ENCODE peak calls at places on chromosomes 11 and 22, in six cellular contexts. W, Z, J, S, A and N are unnamed samples.

GRCh38 chr22:30730351-30730750 is 35.7 kb downstream of the OSBP2 start:
- DNase-seq in W (peak; percentile 11), J (no peak), A (no peak), Z (no peak), S (no peak), N (no peak)

GRCh38 chr11:122207505-122207904 is 91.5 kb upstream of the BLID start:
- DNase-seq in Z (no peak), J (peak; percentile 68), W (peak; percentile 90), A (no peak), S (no peak), N (no peak)

GRCh38 chr11:95119361-95120060 is 29.9 kb downstream of the ENDOD1 start:
- DNase-seq in W (no peak), S (no peak), J (no peak), Z (peak; percentile 87), A (no peak), N (peak; percentile 28)

GRCh38 chr11:87425943-87426342 is 388.2 kb downstream of the TMEM135 start:
- DNase-seq in S (no peak), A (no peak), Z (no peak), W (peak; percentile 80), J (peak; percentile 72), N (peak; percentile 55)

GRCh38 chr11:111205622-111206385 is 39.7 kb upstream of the POU2AF2 start:
- DNase-seq in J (peak; percentile 47), W (peak; percentile 48), A (no peak), S (no peak), Z (no peak), N (peak; percentile 32)

GRCh38 chr22:28146401-28147304 is 227.6 kb upstream of the PITPNB start:
- DNase-seq in J (peak; percentile 15), A (no peak), Z (no peak), W (peak; percentile 64), S (peak; percentile 63), N (no peak)

GRCh38 chr11:12824281-12825041 is 150.2 kb downstream of the TEAD1 start:
- DNase-seq in S (no peak), W (no peak), A (no peak), J (no peak), Z (no peak), N (no peak)

GRCh38 chr11:104549019-104549418 is 349.2 kb downstream of the CASP12 start:
- DNase-seq in Z (no peak), J (no peak), A (no peak), W (no peak), S (no peak), N (no peak)

GRCh38 chr22:21937821-21938070 is 14.9 kb downstream of the PPM1F start:
- DNase-seq in Z (no peak), A (no peak), J (peak; percentile 97), S (no peak), W (peak; percentile 91), N (no peak)

GRCh38 chr11:96260067-96260511 is 82.9 kb downstream of the MAML2 start:
- DNase-seq in W (no peak), Z (no peak), A (no peak), S (no peak), J (no peak), N (peak; percentile 32)

GRCh38 chr11:46298699-46299424 is 21.4 kb downstream of the CREB3L1 start:
- DNase-seq in J (peak; percentile 93), W (peak; percentile 86), A (no peak), S (no peak), Z (peak; percentile 77), N (peak; percentile 80)

GRCh38 chr11:44008698-44009097 is 39.1 kb upstream of the ACCSL start:
- DNase-seq in W (no peak), J (no peak), S (no peak), A (no peak), Z (no peak), N (no peak)

GRCh38 chr22:28903719-28904118 is 20.3 kb downstream of the ZNRF3 start:
- DNase-seq in W (peak; percentile 30), A (no peak), J (no peak), Z (no peak), S (no peak), N (no peak)

GRCh38 chr22:46060292-46061123 is 83.5 kb upstream of the WNT7B start:
- DNase-seq in W (peak; percentile 27), J (peak; percentile 24), Z (no peak), A (no peak), S (no peak), N (peak; percentile 17)

GRCh38 chr22:24066260-24066659 is 55.2 kb downstream of the CABIN1 start:
- DNase-seq in S (no peak), W (no peak), Z (no peak), A (no peak), J (peak; percentile 52), N (no peak)

GRCh38 chr11:67999201-67999629 is 4.7 kb downstream of the UNC93B1 start:
- DNase-seq in S (no peak), Z (no peak), A (no peak), W (no peak), J (no peak), N (no peak)

GRCh38 chr22:30671071-30671470 is 3.4 kb upstream of the DUSP18 start:
- DNase-seq in Z (no peak), S (no peak), W (no peak), A (no peak), J (no peak), N (no peak)

GRCh38 chr22:33350961-33351360 is 292.8 kb upstream of the SYN3 start:
- DNase-seq in S (no peak), Z (no peak), A (no peak), W (no peak), J (no peak), N (no peak)

GRCh38 chr11:17991799-17992433 is 20.9 kb downstream of the SERGEF start:
- DNase-seq in A (peak; percentile 67), J (peak; percentile 72), S (peak; percentile 51), Z (peak; percentile 54), W (peak; percentile 35), N (peak; percentile 49)

GRCh38 chr22:29737251-29738117 is 17.7 kb downstream of the CABP7 start:
- DNase-seq in J (no peak), W (peak; percentile 11), Z (no peak), A (no peak), S (no peak), N (no peak)

GRCh38 chr22:43173976-43174720 is 12.8 kb downstream of the TTLL12 start:
- DNase-seq in Z (no peak), A (no peak), S (no peak), J (no peak), W (no peak), N (no peak)

GRCh38 chr11:72602250-72602904 is 71.8 kb downstream of the PDE2A start:
- DNase-seq in S (no peak), J (no peak), Z (no peak), A (no peak), W (no peak), N (no peak)

GRCh38 chr11:64088159-64089026 is 52.7 kb downstream of the FLRT1 start:
- DNase-seq in Z (no peak), J (no peak), A (peak; percentile 72), W (no peak), S (no peak), N (peak; percentile 17)

GRCh38 chr22:50009251-50009650 is 3.3 kb downstream of the IL17REL start:
- DNase-seq in S (no peak), A (no peak), Z (no peak), W (no peak), J (no peak), N (no peak)

GRCh38 chr22:50011447-50012200 is 941 bp downstream of the IL17REL start:
- DNase-seq in A (no peak), J (no peak), Z (no peak), W (no peak), S (no peak), N (no peak)

GRCh38 chr22:50010676-50011446 is 1.7 kb downstream of the IL17REL start:
- DNase-seq in W (no peak), Z (no peak), S (no peak), J (no peak), A (no peak), N (no peak)

GRCh38 chr22:50008151-50009040 is 4.2 kb downstream of the IL17REL start:
- DNase-seq in A (no peak), W (no peak), J (no peak), Z (peak; percentile 67), S (no peak), N (peak; percentile 57)

GRCh38 chr22:50009765-50010675 is 2.5 kb downstream of the IL17REL start:
- DNase-seq in Z (no peak), W (no peak), S (no peak), A (no peak), J (no peak), N (no peak)
- TF ChIP-seq EZH2 in Z (no peak), W (no peak), S (peak; percentile 48), A (no peak), J (no peak), N (no peak)

DNA sequence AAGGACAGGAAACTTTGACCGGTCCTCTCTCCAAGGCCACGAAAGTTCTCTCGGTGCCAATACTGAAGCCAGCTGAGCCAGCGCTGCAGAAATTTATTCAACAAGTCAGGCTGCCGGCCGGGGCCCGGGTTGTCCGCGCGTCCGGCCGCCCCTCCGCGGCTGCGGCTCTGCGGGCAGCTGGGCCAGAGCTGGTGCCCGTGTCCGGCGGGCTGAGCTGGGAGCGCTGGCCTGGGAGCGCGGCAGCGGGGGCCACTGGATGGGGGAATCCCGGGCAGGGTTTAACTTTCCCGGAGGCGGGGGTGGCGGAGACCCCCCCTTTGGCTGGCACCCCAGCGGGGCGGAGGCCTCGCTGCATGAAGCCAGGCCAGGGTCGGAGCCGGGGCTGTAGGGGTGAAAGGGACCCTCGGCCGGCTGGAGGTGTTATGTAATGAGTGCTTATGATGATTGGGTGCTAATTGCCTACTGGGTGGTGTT is 12.3 kb upstream of the CACNA1I start:
- DNase-seq in W (no peak), S (no peak), A (peak; percentile 50), J (peak; percentile 30), Z (no peak), N (no peak)
- TF ChIP-seq EZH2 in W (peak; percentile 89), S (no peak), A (peak; percentile 83), J (peak; percentile 75), Z (no peak), N (no peak)

GRCh38 chr22:50070366-50070765 is 12.3 kb upstream of the TTLL8 start:
- DNase-seq in J (no peak), W (no peak), A (no peak), S (no peak), Z (no peak), N (no peak)
- TF ChIP-seq EZH2 in J (no peak), W (no peak), A (no peak), S (no peak), Z (no peak), N (no peak)

DNA sequence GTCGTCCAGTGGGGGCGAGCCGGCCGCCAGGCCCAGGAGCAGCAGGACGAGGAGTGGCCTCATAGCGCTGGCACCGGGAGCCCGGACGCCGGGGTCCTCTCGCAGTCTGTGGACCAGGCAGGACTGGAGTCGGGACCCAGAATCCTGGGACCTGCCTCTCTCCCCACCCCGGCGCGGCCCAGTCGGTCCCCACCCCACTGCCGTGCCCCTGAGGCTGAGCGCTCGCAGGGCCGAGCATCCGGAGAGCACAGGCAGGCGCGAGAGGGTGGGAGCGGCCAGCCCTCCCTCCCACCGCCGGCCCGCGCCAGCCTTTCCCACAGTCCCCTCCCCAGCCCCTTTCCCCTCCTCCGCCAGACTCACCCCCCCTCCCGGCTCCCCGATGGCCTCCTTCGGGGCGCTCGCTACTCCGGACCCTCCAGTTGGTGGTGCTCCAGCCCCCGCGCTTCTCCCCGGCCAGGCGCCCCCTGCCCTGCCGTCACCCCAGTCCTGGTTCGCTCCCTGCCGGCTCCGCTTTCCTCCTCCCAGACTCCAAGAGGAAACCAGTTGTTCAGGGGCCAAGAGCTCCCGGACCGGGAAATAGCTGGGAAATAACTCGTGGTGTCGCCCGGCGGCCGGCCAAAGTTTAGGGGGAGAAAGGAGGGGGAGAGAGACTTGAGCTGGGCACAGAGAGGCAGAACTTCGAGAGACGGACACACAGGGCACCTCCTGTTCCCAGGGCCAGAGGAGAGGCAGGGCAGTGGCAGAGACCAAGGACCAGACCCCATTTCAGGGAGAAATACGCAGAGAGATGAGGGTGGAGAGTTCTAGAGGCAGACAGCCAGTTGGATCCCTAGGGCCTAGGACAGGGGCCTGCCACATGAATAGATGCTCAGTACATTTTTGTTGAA is at the start of gene C1QTNF5:
- DNase-seq in Z (no peak), J (peak; percentile 72), A (peak; percentile 66), S (no peak), W (peak; percentile 71), N (no peak)
- TF ChIP-seq EZH2 in Z (no peak), J (no peak), A (no peak), S (no peak), W (no peak), N (no peak)